ENCODE peak calls at places on chromosomes 16 and 17, in five cellular contexts. One of them, this sample, is unnamed.

GRCh38 chr16:46748775-46749705 is 896 bp upstream of the MYLK3 start:
- DNase-seq in H9: no peak
- DNase-seq in thoracic aorta: no peak
- DNase-seq in tibial artery: no peak
- DNase-seq in cardiac muscle cell: peak; percentile 92
- DNase-seq in this sample: no peak

GRCh38 chr17:82440991-82441627 is 9.4 kb downstream of the CYBC1 start:
- DNase-seq in H9: no peak
- DNase-seq in thoracic aorta: no peak
- DNase-seq in tibial artery: no peak
- DNase-seq in cardiac muscle cell: no peak
- DNase-seq in this sample: no peak

GRCh38 chr17:44220211-44221071 is 966 bp upstream of the UBTF start:
- DNase-seq in H9: peak; percentile 55
- DNase-seq in thoracic aorta: no peak
- DNase-seq in tibial artery: peak; percentile 33
- DNase-seq in cardiac muscle cell: peak; percentile 68
- DNase-seq in this sample: peak; percentile 68

GRCh38 chr16:69236319-69236718 is 49.4 kb downstream of the SNTB2 start:
- DNase-seq in H9: no peak
- DNase-seq in thoracic aorta: no peak
- DNase-seq in tibial artery: no peak
- DNase-seq in cardiac muscle cell: no peak
- DNase-seq in this sample: no peak

GRCh38 chr16:72995151-72995881 is 52.6 kb downstream of the ZFHX3 start:
- DNase-seq in H9: peak; percentile 68
- DNase-seq in thoracic aorta: no peak
- DNase-seq in tibial artery: peak; percentile 22
- DNase-seq in cardiac muscle cell: no peak
- DNase-seq in this sample: no peak

GRCh38 chr16:31185339-31185738 is 5.4 kb downstream of the FUS start:
- DNase-seq in H9: no peak
- DNase-seq in thoracic aorta: no peak
- DNase-seq in tibial artery: no peak
- DNase-seq in cardiac muscle cell: no peak
- DNase-seq in this sample: no peak

GRCh38 chr17:50326831-50327364 is 19.0 kb upstream of the XYLT2 start:
- DNase-seq in H9: no peak
- DNase-seq in thoracic aorta: no peak
- DNase-seq in tibial artery: no peak
- DNase-seq in cardiac muscle cell: no peak
- DNase-seq in this sample: no peak

GRCh38 chr17:74133726-74134125 is 69.8 kb upstream of the RPL38 start:
- DNase-seq in H9: peak; percentile 27
- DNase-seq in thoracic aorta: no peak
- DNase-seq in tibial artery: no peak
- DNase-seq in cardiac muscle cell: no peak
- DNase-seq in this sample: no peak

GRCh38 chr17:3026125-3026855 is 37.1 kb downstream of the OR1D5 start:
- DNase-seq in H9: peak; percentile 24
- DNase-seq in thoracic aorta: no peak
- DNase-seq in tibial artery: peak; percentile 15
- DNase-seq in cardiac muscle cell: no peak
- DNase-seq in this sample: no peak

GRCh38 chr17:17595755-17596154 is 4.2 kb upstream of the PEMT start:
- DNase-seq in H9: no peak
- DNase-seq in thoracic aorta: no peak
- DNase-seq in tibial artery: no peak
- DNase-seq in cardiac muscle cell: no peak
- DNase-seq in this sample: no peak

GRCh38 chr17:43943769-43944418 is 1.6 kb upstream of the PPY start:
- DNase-seq in H9: peak; percentile 95
- DNase-seq in thoracic aorta: peak; percentile 19
- DNase-seq in tibial artery: peak; percentile 75
- DNase-seq in cardiac muscle cell: peak; percentile 91
- DNase-seq in this sample: peak; percentile 76

GRCh38 chr17:2282297-2282873 is 21.2 kb downstream of the SMG6 start:
- DNase-seq in H9: peak; percentile 37
- DNase-seq in thoracic aorta: no peak
- DNase-seq in tibial artery: peak; percentile 30
- DNase-seq in cardiac muscle cell: peak; percentile 61
- DNase-seq in this sample: no peak

GRCh38 chr16:72474511-72475123 is 302.7 kb upstream of the PMFBP1 start:
- DNase-seq in H9: no peak
- DNase-seq in thoracic aorta: no peak
- DNase-seq in tibial artery: no peak
- DNase-seq in cardiac muscle cell: no peak
- DNase-seq in this sample: no peak

GRCh38 chr16:83137894-83138293 is 511.1 kb downstream of the CDH13 start:
- DNase-seq in H9: no peak
- DNase-seq in thoracic aorta: no peak
- DNase-seq in tibial artery: no peak
- DNase-seq in cardiac muscle cell: no peak
- DNase-seq in this sample: no peak

GRCh38 chr16:69853481-69853880 is 91.3 kb downstream of the WWP2 start:
- DNase-seq in H9: no peak
- DNase-seq in thoracic aorta: no peak
- DNase-seq in tibial artery: no peak
- DNase-seq in cardiac muscle cell: no peak
- DNase-seq in this sample: no peak

GRCh38 chr17:8062807-8063483 is 24.1 kb downstream of the ALOX15B start:
- DNase-seq in H9: no peak
- DNase-seq in thoracic aorta: no peak
- DNase-seq in tibial artery: no peak
- DNase-seq in cardiac muscle cell: no peak
- DNase-seq in this sample: no peak

GRCh38 chr16:85883813-85884212 is 15.1 kb upstream of the IRF8 start:
- DNase-seq in H9: no peak
- DNase-seq in thoracic aorta: no peak
- DNase-seq in tibial artery: no peak
- DNase-seq in cardiac muscle cell: no peak
- DNase-seq in this sample: no peak

GRCh38 chr17:1573932-1574696 is 11.5 kb upstream of the PITPNA start:
- DNase-seq in H9: peak; percentile 93
- DNase-seq in thoracic aorta: peak; percentile 55
- DNase-seq in tibial artery: peak; percentile 84
- DNase-seq in cardiac muscle cell: peak; percentile 93
- DNase-seq in this sample: peak; percentile 40

GRCh38 chr17:80034977-80035686 is 540 bp downstream of the TBC1D16 start:
- DNase-seq in H9: peak; percentile 25
- DNase-seq in thoracic aorta: no peak
- DNase-seq in tibial artery: no peak
- DNase-seq in cardiac muscle cell: peak; percentile 44
- DNase-seq in this sample: peak; percentile 48

GRCh38 chr17:80647746-80648145 is 103.1 kb downstream of the RPTOR start:
- DNase-seq in H9: no peak
- DNase-seq in thoracic aorta: no peak
- DNase-seq in tibial artery: no peak
- DNase-seq in cardiac muscle cell: no peak
- DNase-seq in this sample: no peak

GRCh38 chr17:32444301-32445074 is at the start of gene PSMD11:
- DNase-seq in H9: peak; percentile 100
- DNase-seq in thoracic aorta: peak; percentile 94
- DNase-seq in tibial artery: peak; percentile 98
- DNase-seq in cardiac muscle cell: peak; percentile 98
- DNase-seq in this sample: peak; percentile 99

GRCh38 chr17:64162575-64162974 is 32.6 kb upstream of the ERN1 start:
- DNase-seq in H9: no peak
- DNase-seq in thoracic aorta: no peak
- DNase-seq in tibial artery: no peak
- DNase-seq in cardiac muscle cell: no peak
- DNase-seq in this sample: no peak

GRCh38 chr16:64162613-64163375 is 959.1 kb downstream of the CDH11 start:
- DNase-seq in H9: no peak
- DNase-seq in thoracic aorta: no peak
- DNase-seq in tibial artery: no peak
- DNase-seq in cardiac muscle cell: no peak
- DNase-seq in this sample: no peak

GRCh38 chr16:24075929-24076716 is 180.0 kb upstream of the CACNG3 start:
- DNase-seq in H9: peak; percentile 41
- DNase-seq in thoracic aorta: no peak
- DNase-seq in tibial artery: no peak
- DNase-seq in cardiac muscle cell: peak; percentile 20
- DNase-seq in this sample: no peak
- H3K27ac ChIP-seq in H9: no peak overlapping the region
- H3K27ac ChIP-seq in thoracic aorta: no peak overlapping the region
- H3K27ac ChIP-seq in tibial artery: no peak overlapping the region
- H3K27ac ChIP-seq in cardiac muscle cell: no peak overlapping the region
- H3K27ac ChIP-seq in this sample: no peak overlapping the region

GRCh38 chr17:38747385-38748328 is 479 bp downstream of the PCGF2 start:
- DNase-seq in H9: no peak
- DNase-seq in thoracic aorta: no peak
- DNase-seq in tibial artery: no peak
- DNase-seq in cardiac muscle cell: peak; percentile 61
- DNase-seq in this sample: no peak
- TF ChIP-seq CTCF in H9: peak; percentile 40
- TF ChIP-seq CTCF in thoracic aorta: no peak
- TF ChIP-seq CTCF in tibial artery: no peak
- TF ChIP-seq CTCF in cardiac muscle cell: no peak
- TF ChIP-seq CTCF in this sample: no peak

GRCh38 chr16:57926041-57926440 is 44.9 kb downstream of the CNGB1 start:
- DNase-seq in H9: no peak
- DNase-seq in thoracic aorta: no peak
- DNase-seq in tibial artery: no peak
- DNase-seq in cardiac muscle cell: no peak
- DNase-seq in this sample: no peak
- H3K27me3 ChIP-seq in H9: no peaks in the 10 kb centered on the region
- H3K27me3 ChIP-seq in thoracic aorta: no peaks in the 10 kb centered on the region
- H3K27me3 ChIP-seq in tibial artery: no peaks in the 10 kb centered on the region
- H3K27me3 ChIP-seq in cardiac muscle cell: no peaks in the 10 kb centered on the region
- H3K27me3 ChIP-seq in this sample: no peaks in the 10 kb centered on the region

GRCh38 chr17:40448213-40448638 is 5.0 kb downstream of the IGFBP4 start:
- DNase-seq in H9: no peak
- DNase-seq in thoracic aorta: no peak
- DNase-seq in tibial artery: peak; percentile 75
- DNase-seq in cardiac muscle cell: no peak
- DNase-seq in this sample: no peak

GRCh38 chr17:40451420-40451819 is 8.2 kb downstream of the IGFBP4 start:
- DNase-seq in H9: no peak
- DNase-seq in thoracic aorta: peak; percentile 44
- DNase-seq in tibial artery: peak; percentile 89
- DNase-seq in cardiac muscle cell: peak; percentile 82
- DNase-seq in this sample: no peak

GRCh38 chr17:40447148-40447644 is 3.9 kb downstream of the IGFBP4 start:
- DNase-seq in H9: no peak
- DNase-seq in thoracic aorta: no peak
- DNase-seq in tibial artery: no peak
- DNase-seq in cardiac muscle cell: no peak
- DNase-seq in this sample: no peak

GRCh38 chr17:40450175-40450574 is 6.9 kb downstream of the IGFBP4 start:
- DNase-seq in H9: peak; percentile 79
- DNase-seq in thoracic aorta: no peak
- DNase-seq in tibial artery: no peak
- DNase-seq in cardiac muscle cell: no peak
- DNase-seq in this sample: no peak

DNA sequence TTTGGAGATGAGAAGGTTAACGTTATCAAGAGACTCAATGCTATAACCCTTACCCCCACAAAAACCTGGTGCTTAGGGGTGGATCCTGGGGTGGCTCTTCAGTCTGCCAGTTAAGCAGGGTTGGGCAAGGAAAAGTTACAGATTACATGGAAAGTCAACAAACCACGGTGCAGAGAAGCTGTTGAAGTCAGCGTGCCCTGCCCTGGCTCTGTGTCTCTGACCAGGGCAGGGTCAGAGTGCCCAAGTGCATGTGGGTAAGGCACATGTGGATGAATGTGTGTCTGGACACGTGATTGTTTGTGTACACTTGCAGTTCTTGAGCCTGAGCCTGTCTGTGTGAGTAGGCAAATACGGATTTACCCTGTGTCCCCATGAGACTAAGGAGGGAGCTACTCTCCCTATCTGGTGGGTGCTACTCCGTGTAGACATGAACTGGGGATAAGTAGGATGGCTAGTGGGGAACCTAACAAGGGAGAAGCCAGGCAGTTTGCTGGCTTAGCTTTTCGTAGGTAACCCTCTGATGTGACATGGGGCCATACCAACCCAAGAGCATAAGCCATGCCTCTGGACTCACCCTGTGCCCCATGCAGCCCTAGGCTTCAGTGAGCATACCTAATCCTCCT is 5.5 kb downstream of the IGFBP4 start:
- DNase-seq in H9: no peak
- DNase-seq in thoracic aorta: no peak
- DNase-seq in tibial artery: no peak
- DNase-seq in cardiac muscle cell: no peak
- DNase-seq in this sample: no peak
- H3K27ac ChIP-seq in H9: no peak overlapping the region
- H3K27ac ChIP-seq in thoracic aorta: peak overlapping the region; percentile 57
- H3K27ac ChIP-seq in tibial artery: peak overlapping the region; percentile 80
- H3K27ac ChIP-seq in cardiac muscle cell: no peak overlapping the region
- H3K27ac ChIP-seq in this sample: no peak overlapping the region